ENCODE peak calls at places on chromosomes 5 and 9, in four cellular contexts. U, I, O and E are unnamed samples.
A peak's percentile ranks its signal among the peaks of the same experiment; 100 is the strongest.

GRCh38 chr5:153569036-153569435 is 78.6 kb downstream of the GRIA1 start:
- DNase-seq in U (no peak), I (no peak), O (no peak), E (no peak)

GRCh38 chr9:137339606-137340462 is 37.8 kb upstream of the NRARP start:
- DNase-seq in U (no peak), I (no peak), O (no peak), E (no peak)

GRCh38 chr5:74934949-74935751 is 69.0 kb upstream of the FAM169A start:
- DNase-seq in U (peak; percentile 50), I (no peak), O (no peak), E (no peak)

GRCh38 chr9:1647776-1648175 is 367.4 kb upstream of the SMARCA2 start:
- DNase-seq in U (peak; percentile 25), I (no peak), O (no peak), E (no peak)

GRCh38 chr5:97838214-97838613 is 655.2 kb upstream of the RIOK2 start:
- DNase-seq in U (peak; percentile 19), I (no peak), O (no peak), E (peak; percentile 54)

GRCh38 chr5:41527201-41527779 is 16.9 kb upstream of the PLCXD3 start:
- DNase-seq in U (peak; percentile 78), I (no peak), O (no peak), E (no peak)

GRCh38 chr5:76325876-76326491 is 77.1 kb upstream of the IQGAP2 start:
- DNase-seq in U (no peak), I (no peak), O (no peak), E (no peak)

GRCh38 chr5:119501671-119502179 is 49.4 kb downstream of the HSD17B4 start:
- DNase-seq in U (no peak), I (no peak), O (no peak), E (no peak)

GRCh38 chr9:89817186-89817960 is 212.6 kb downstream of the GADD45G start:
- DNase-seq in U (no peak), I (no peak), O (no peak), E (no peak)

GRCh38 chr9:80440724-80441123 is 869.0 kb downstream of the TLE4 start:
- DNase-seq in U (no peak), I (no peak), O (no peak), E (no peak)

GRCh38 chr9:133360400-133361393 is 4.3 kb downstream of the SURF2 start:
- DNase-seq in U (no peak), I (no peak), O (no peak), E (no peak)

GRCh38 chr9:134190232-134191121 is 26.1 kb upstream of the RNU6ATAC start:
- DNase-seq in U (no peak), I (no peak), O (no peak), E (no peak)

GRCh38 chr9:14061921-14062320 is 252.0 kb downstream of the NFIB start:
- DNase-seq in U (no peak), I (no peak), O (no peak), E (no peak)

GRCh38 chr5:75331-76320 is 16.3 kb upstream of the PLEKHG4B start:
- DNase-seq in U (no peak), I (no peak), O (no peak), E (no peak)

GRCh38 chr5:107104774-107105050 is 566.0 kb downstream of the EFNA5 start:
- DNase-seq in U (peak; percentile 70), I (no peak), O (no peak), E (no peak)

GRCh38 chr5:155114655-155115054 is 101.1 kb downstream of the KIF4B start:
- DNase-seq in U (no peak), I (no peak), O (no peak), E (no peak)

GRCh38 chr5:55306641-55307382 is 682 bp downstream of the DHX29 start:
- DNase-seq in U (no peak), I (no peak), O (no peak), E (peak; percentile 11)

GRCh38 chr5:122153230-122153629 is 23.9 kb downstream of the ZNF474 start:
- DNase-seq in U (no peak), I (no peak), O (no peak), E (no peak)